ENCODE peak calls at places on chromosomes 12 and 14, in five cellular contexts. One of them, this sample, is unnamed.

GRCh38 chr14:55077155-55077554 is 25.7 kb downstream of the MAPK1IP1L start:
- DNase-seq in iPS-NIHi11: no peak
- DNase-seq in ELF-1: no peak
- DNase-seq in memory B cell: no peak
- DNase-seq in mucosa of descending colon: no peak
- DNase-seq in this sample: no peak

GRCh38 chr12:56565510-56566101 is 44.0 kb downstream of the RBMS2 start:
- DNase-seq in iPS-NIHi11: peak
- DNase-seq in ELF-1: peak
- DNase-seq in memory B cell: no peak
- DNase-seq in mucosa of descending colon: peak
- DNase-seq in this sample: peak

GRCh38 chr12:51970904-51971646 is 19.6 kb downstream of the ACVR1B start:
- DNase-seq in iPS-NIHi11: peak
- DNase-seq in ELF-1: peak
- DNase-seq in memory B cell: peak
- DNase-seq in mucosa of descending colon: no peak
- DNase-seq in this sample: peak

GRCh38 chr14:76918176-76918750 is 92.1 kb downstream of the LRRC74A start:
- DNase-seq in iPS-NIHi11: no peak
- DNase-seq in ELF-1: peak
- DNase-seq in memory B cell: no peak
- DNase-seq in mucosa of descending colon: peak
- DNase-seq in this sample: no peak

GRCh38 chr14:65954915-65955314 is 531.3 kb upstream of the CCDC196 start:
- DNase-seq in iPS-NIHi11: no peak
- DNase-seq in ELF-1: no peak
- DNase-seq in memory B cell: no peak
- DNase-seq in mucosa of descending colon: no peak
- DNase-seq in this sample: no peak

GRCh38 chr14:59507063-59507751 is 22.9 kb downstream of the JKAMP start:
- DNase-seq in iPS-NIHi11: peak
- DNase-seq in ELF-1: peak
- DNase-seq in memory B cell: peak
- DNase-seq in mucosa of descending colon: peak
- DNase-seq in this sample: peak

GRCh38 chr12:132169376-132169775 is 25.1 kb downstream of the NOC4L start:
- DNase-seq in iPS-NIHi11: no peak
- DNase-seq in ELF-1: no peak
- DNase-seq in memory B cell: no peak
- DNase-seq in mucosa of descending colon: peak
- DNase-seq in this sample: no peak

GRCh38 chr12:120583478-120584030 is 2.4 kb upstream of the POP5 start:
- DNase-seq in iPS-NIHi11: peak
- DNase-seq in ELF-1: peak
- DNase-seq in memory B cell: peak
- DNase-seq in mucosa of descending colon: peak
- DNase-seq in this sample: peak

GRCh38 chr12:72330291-72330690 is 58.1 kb downstream of the TRHDE start:
- DNase-seq in iPS-NIHi11: peak
- DNase-seq in ELF-1: peak
- DNase-seq in memory B cell: no peak
- DNase-seq in mucosa of descending colon: no peak
- DNase-seq in this sample: no peak

GRCh38 chr12:21054334-21054733 is 76.7 kb upstream of the SLCO1B1 start:
- DNase-seq in iPS-NIHi11: no peak
- DNase-seq in ELF-1: no peak
- DNase-seq in memory B cell: no peak
- DNase-seq in mucosa of descending colon: no peak
- DNase-seq in this sample: no peak

GRCh38 chr12:91381309-91381804 is 198.7 kb upstream of the DCN start:
- DNase-seq in iPS-NIHi11: peak
- DNase-seq in ELF-1: peak
- DNase-seq in memory B cell: no peak
- DNase-seq in mucosa of descending colon: no peak
- DNase-seq in this sample: peak

GRCh38 chr12:27504506-27504905 is 19.5 kb upstream of the PPFIBP1 start:
- DNase-seq in iPS-NIHi11: no peak
- DNase-seq in ELF-1: no peak
- DNase-seq in memory B cell: no peak
- DNase-seq in mucosa of descending colon: no peak
- DNase-seq in this sample: no peak